ENCODE peak calls at places on chromosomes 6 and 20, in four cellular contexts. One of them, this sample, is unnamed.

GRCh38 chr6:47083586-47084047 is 41.5 kb upstream of the ADGRF1 start:
- DNase-seq in GM13976: no peak
- DNase-seq in Panc1: no peak
- DNase-seq in fibroblast of pulmonary artery: peak
- DNase-seq in this sample: no peak

GRCh38 chr6:140480852-140481251 is 1106.4 kb upstream of the CITED2 start:
- DNase-seq in GM13976: no peak
- DNase-seq in fibroblast of pulmonary artery: peak
- DNase-seq in Panc1: no peak
- DNase-seq in this sample: no peak

GRCh38 chr6:68054776-68055175 is 580.3 kb upstream of the ADGRB3 start:
- DNase-seq in fibroblast of pulmonary artery: peak
- DNase-seq in GM13976: no peak
- DNase-seq in Panc1: no peak
- DNase-seq in this sample: no peak

GRCh38 chr6:34273242-34273805 is 24.5 kb upstream of the SMIM29 start:
- DNase-seq in Panc1: no peak
- DNase-seq in fibroblast of pulmonary artery: peak
- DNase-seq in GM13976: peak
- DNase-seq in this sample: no peak

GRCh38 chr6:25174678-25175077 is 104.5 kb upstream of the CARMIL1 start:
- DNase-seq in GM13976: no peak
- DNase-seq in fibroblast of pulmonary artery: no peak
- DNase-seq in Panc1: no peak
- DNase-seq in this sample: no peak

GRCh38 chr6:35370124-35370741 is 27.9 kb downstream of the PPARD start:
- DNase-seq in Panc1: no peak
- DNase-seq in GM13976: peak
- DNase-seq in fibroblast of pulmonary artery: peak
- DNase-seq in this sample: peak

GRCh38 chr6:138428943-138429616 is 25.1 kb downstream of the HEBP2 start:
- DNase-seq in fibroblast of pulmonary artery: peak
- DNase-seq in Panc1: no peak
- DNase-seq in GM13976: peak
- DNase-seq in this sample: no peak

GRCh38 chr6:209432-210103 is 82.7 kb upstream of the DUSP22 start:
- DNase-seq in fibroblast of pulmonary artery: no peak
- DNase-seq in Panc1: no peak
- DNase-seq in GM13976: peak
- DNase-seq in this sample: no peak

GRCh38 chr20:33883164-33883563 is 72.0 kb downstream of the CHMP4B start:
- DNase-seq in fibroblast of pulmonary artery: no peak
- DNase-seq in GM13976: peak
- DNase-seq in Panc1: no peak
- DNase-seq in this sample: no peak

GRCh38 chr6:11174245-11174616 is 58.2 kb downstream of the NEDD9 start:
- DNase-seq in fibroblast of pulmonary artery: no peak
- DNase-seq in GM13976: no peak
- DNase-seq in Panc1: no peak
- DNase-seq in this sample: no peak

GRCh38 chr6:16621002-16621401 is 140.3 kb downstream of the ATXN1 start:
- DNase-seq in fibroblast of pulmonary artery: no peak
- DNase-seq in Panc1: no peak
- DNase-seq in GM13976: no peak
- DNase-seq in this sample: no peak

GRCh38 chr6:28673800-28674671 is 148.4 kb downstream of the GPX5 start:
- DNase-seq in GM13976: peak
- DNase-seq in fibroblast of pulmonary artery: peak
- DNase-seq in Panc1: no peak
- DNase-seq in this sample: no peak

GRCh38 chr6:73340048-73340447 is 14.0 kb downstream of the DPPA5 start:
- DNase-seq in Panc1: no peak
- DNase-seq in fibroblast of pulmonary artery: no peak
- DNase-seq in GM13976: no peak
- DNase-seq in this sample: no peak

GRCh38 chr6:1605822-1606532 is 3.7 kb upstream of the FOXC1 start:
- DNase-seq in Panc1: no peak
- DNase-seq in GM13976: no peak
- DNase-seq in fibroblast of pulmonary artery: no peak
- DNase-seq in this sample: no peak

GRCh38 chr20:38890497-38890818 is 35.8 kb upstream of the FAM83D start:
- DNase-seq in GM13976: peak
- DNase-seq in Panc1: no peak
- DNase-seq in fibroblast of pulmonary artery: no peak
- DNase-seq in this sample: no peak

GRCh38 chr6:16346831-16347230 is 108.4 kb downstream of the GMPR start:
- DNase-seq in Panc1: no peak
- DNase-seq in fibroblast of pulmonary artery: no peak
- DNase-seq in GM13976: no peak
- DNase-seq in this sample: no peak

GRCh38 chr6:142883011-142883410 is 62.0 kb downstream of the HIVEP2 start:
- DNase-seq in fibroblast of pulmonary artery: peak
- DNase-seq in Panc1: no peak
- DNase-seq in GM13976: no peak
- DNase-seq in this sample: no peak

GRCh38 chr6:131258816-131259476 is 123.7 kb downstream of the AKAP7 start:
- DNase-seq in GM13976: no peak
- DNase-seq in fibroblast of pulmonary artery: peak
- DNase-seq in Panc1: no peak
- DNase-seq in this sample: no peak

GRCh38 chr6:127436578-127437110 is 22.5 kb downstream of the KIAA0408 start:
- DNase-seq in fibroblast of pulmonary artery: no peak
- DNase-seq in GM13976: no peak
- DNase-seq in Panc1: no peak
- DNase-seq in this sample: no peak

GRCh38 chr6:129368076-129368475 is 341.9 kb downstream of the ARHGAP18 start:
- DNase-seq in GM13976: no peak
- DNase-seq in Panc1: no peak
- DNase-seq in fibroblast of pulmonary artery: no peak
- DNase-seq in this sample: no peak

GRCh38 chr6:80523531-80523970 is 417.1 kb downstream of the BCKDHB start:
- DNase-seq in fibroblast of pulmonary artery: peak
- DNase-seq in Panc1: no peak
- DNase-seq in GM13976: no peak
- DNase-seq in this sample: no peak

GRCh38 chr6:1575213-1576041 is 34.3 kb upstream of the FOXC1 start:
- DNase-seq in GM13976: no peak
- DNase-seq in fibroblast of pulmonary artery: peak
- DNase-seq in Panc1: no peak
- DNase-seq in this sample: no peak

GRCh38 chr20:32511358-32512046 is 73.6 kb downstream of the NOL4L start:
- DNase-seq in Panc1: no peak
- DNase-seq in GM13976: no peak
- DNase-seq in fibroblast of pulmonary artery: no peak
- DNase-seq in this sample: no peak

GRCh38 chr20:25669826-25670422 is 26.7 kb downstream of the ZNF337 start:
- DNase-seq in Panc1: no peak
- DNase-seq in fibroblast of pulmonary artery: peak
- DNase-seq in GM13976: no peak
- DNase-seq in this sample: no peak
- TF ChIP-seq CTCF in Panc1: no peak
- TF ChIP-seq CTCF in fibroblast of pulmonary artery: no peak
- TF ChIP-seq CTCF in GM13976: no peak
- TF ChIP-seq CTCF in this sample: no peak

DNA sequence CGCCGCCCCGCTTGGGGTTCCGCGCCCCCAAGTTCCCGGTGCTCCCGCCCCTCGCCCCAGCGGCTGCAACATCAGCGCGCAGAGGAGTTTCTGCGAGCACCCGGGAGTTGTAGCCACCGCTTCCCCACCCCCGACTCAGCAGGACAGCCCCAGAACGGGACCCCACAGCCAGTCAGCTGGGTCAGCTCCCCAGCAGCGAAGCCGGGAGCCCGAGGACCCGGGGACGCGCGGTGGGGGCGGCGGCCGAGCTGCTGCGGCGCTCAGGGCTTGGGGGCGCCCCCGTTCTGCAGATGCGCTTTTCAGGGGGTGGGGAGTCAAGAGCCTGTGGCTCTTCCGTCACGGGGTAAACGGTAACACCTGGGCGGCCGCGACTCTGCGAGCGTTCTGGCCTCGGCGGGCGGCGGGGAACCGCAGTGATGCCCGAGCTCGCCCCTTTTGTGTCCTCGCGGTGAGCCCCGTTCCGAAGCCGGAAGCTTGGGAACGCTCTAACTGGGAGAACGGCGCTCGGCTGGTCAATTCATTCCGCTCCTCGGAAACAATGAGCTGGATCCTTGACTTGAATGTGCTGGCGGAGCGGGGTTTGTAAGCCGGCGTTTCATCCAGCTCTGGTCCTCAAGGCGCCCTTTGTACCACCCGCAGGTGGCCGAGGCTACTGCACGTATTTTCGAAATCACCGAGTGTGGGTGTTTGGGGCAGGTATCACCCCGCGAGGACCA is 775 bp downstream of the PLEKHG1 start:
- DNase-seq in Panc1: peak
- DNase-seq in fibroblast of pulmonary artery: peak
- DNase-seq in GM13976: peak
- DNase-seq in this sample: no peak
- TF ChIP-seq CTCF in Panc1: peak
- TF ChIP-seq CTCF in fibroblast of pulmonary artery: peak
- TF ChIP-seq CTCF in GM13976: peak
- TF ChIP-seq CTCF in this sample: peak

GRCh38 chr20:37521091-37521771 is at the start of gene NNAT:
- DNase-seq in GM13976: peak
- DNase-seq in fibroblast of pulmonary artery: no peak
- DNase-seq in Panc1: no peak
- DNase-seq in this sample: no peak

GRCh38 chr20:37518059-37518458 is 3.0 kb upstream of the NNAT start:
- DNase-seq in Panc1: no peak
- DNase-seq in fibroblast of pulmonary artery: no peak
- DNase-seq in GM13976: no peak
- DNase-seq in this sample: no peak

GRCh38 chr20:37518606-37519507 is 2.2 kb upstream of the NNAT start:
- DNase-seq in fibroblast of pulmonary artery: no peak
- DNase-seq in Panc1: no peak
- DNase-seq in GM13976: no peak
- DNase-seq in this sample: no peak

GRCh38 chr20:37520417-37520751 is 666 bp upstream of the NNAT start:
- DNase-seq in Panc1: no peak
- DNase-seq in fibroblast of pulmonary artery: no peak
- DNase-seq in GM13976: no peak
- DNase-seq in this sample: no peak

DNA sequence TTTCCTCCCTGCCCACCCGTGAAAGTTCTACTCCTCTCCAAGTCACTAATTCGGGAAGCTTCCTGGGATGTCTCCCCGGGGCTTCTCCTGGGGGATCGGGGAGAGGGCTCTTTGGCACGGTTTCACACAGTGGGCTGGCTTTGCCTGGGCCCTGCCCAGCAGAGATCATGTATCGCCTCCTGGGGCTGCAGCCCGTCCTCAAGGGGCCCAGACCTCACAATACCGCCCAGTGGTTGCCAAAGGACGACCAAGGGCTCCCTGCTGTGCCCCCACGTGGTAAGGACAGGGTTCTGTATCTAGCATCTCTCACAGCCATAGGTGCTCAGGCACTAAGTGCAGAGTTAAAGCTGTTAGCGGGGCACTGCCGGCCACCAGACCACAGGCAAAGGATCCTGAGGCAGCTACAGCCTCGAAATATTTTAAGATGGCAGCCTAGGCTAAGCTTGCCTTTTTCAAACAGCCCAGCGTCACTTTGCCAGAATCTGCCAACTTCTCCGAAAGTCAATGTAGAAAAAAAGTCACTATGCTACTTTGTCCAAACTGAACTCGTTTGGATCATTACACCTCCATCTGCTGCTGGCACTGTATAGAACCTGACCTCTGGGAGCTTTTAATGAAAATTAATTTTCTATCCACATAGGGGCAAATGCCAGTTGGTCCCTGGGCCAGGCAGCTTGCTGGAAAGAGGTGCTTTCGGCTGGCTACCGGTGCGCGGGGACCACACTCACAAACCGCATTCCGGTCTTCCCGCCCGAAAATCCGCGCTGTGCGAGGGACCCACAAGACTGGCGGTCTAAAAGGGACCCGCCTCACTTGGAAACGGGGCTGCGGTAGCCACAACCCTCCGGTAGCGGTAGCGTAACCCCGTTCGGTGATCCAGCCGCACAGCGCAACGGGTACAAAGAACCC is 1.3 kb upstream of the NNAT start:
- DNase-seq in fibroblast of pulmonary artery: no peak
- DNase-seq in GM13976: peak
- DNase-seq in Panc1: no peak
- DNase-seq in this sample: no peak
- TF ChIP-seq CTCF in fibroblast of pulmonary artery: no peak
- TF ChIP-seq CTCF in GM13976: no peak
- TF ChIP-seq CTCF in Panc1: no peak
- TF ChIP-seq CTCF in this sample: no peak

GRCh38 chr20:50152394-50153152 is 950 bp downstream of the PEDS1 start:
- DNase-seq in Panc1: no peak
- DNase-seq in GM13976: no peak
- DNase-seq in fibroblast of pulmonary artery: no peak
- DNase-seq in this sample: no peak
- TF ChIP-seq CTCF in Panc1: no peak
- TF ChIP-seq CTCF in GM13976: peak
- TF ChIP-seq CTCF in fibroblast of pulmonary artery: no peak
- TF ChIP-seq CTCF in this sample: no peak

GRCh38 chr6:22418714-22419113 is 121.9 kb upstream of the PRL start:
- DNase-seq in GM13976: no peak
- DNase-seq in fibroblast of pulmonary artery: no peak
- DNase-seq in Panc1: no peak
- DNase-seq in this sample: no peak

GRCh38 chr6:22409487-22409886 is 112.7 kb upstream of the PRL start:
- DNase-seq in GM13976: no peak
- DNase-seq in Panc1: no peak
- DNase-seq in fibroblast of pulmonary artery: no peak
- DNase-seq in this sample: no peak

GRCh38 chr6:22412994-22413393 is 116.2 kb upstream of the PRL start:
- DNase-seq in Panc1: no peak
- DNase-seq in GM13976: no peak
- DNase-seq in fibroblast of pulmonary artery: no peak
- DNase-seq in this sample: no peak

GRCh38 chr6:22411408-22412105 is 114.7 kb upstream of the PRL start:
- DNase-seq in Panc1: no peak
- DNase-seq in fibroblast of pulmonary artery: peak
- DNase-seq in GM13976: no peak
- DNase-seq in this sample: no peak

GRCh38 chr6:22413681-22414305 is 117.0 kb upstream of the PRL start:
- DNase-seq in fibroblast of pulmonary artery: peak
- DNase-seq in Panc1: no peak
- DNase-seq in GM13976: no peak
- DNase-seq in this sample: no peak
- TF ChIP-seq CTCF in fibroblast of pulmonary artery: peak
- TF ChIP-seq CTCF in Panc1: no peak
- TF ChIP-seq CTCF in GM13976: no peak
- TF ChIP-seq CTCF in this sample: no peak

GRCh38 chr6:114327074-114327473 is 15.7 kb downstream of the HS3ST5 start:
- DNase-seq in Panc1: no peak
- DNase-seq in GM13976: no peak
- DNase-seq in fibroblast of pulmonary artery: no peak
- DNase-seq in this sample: no peak
- TF ChIP-seq CTCF in Panc1: no peak
- TF ChIP-seq CTCF in GM13976: no peak
- TF ChIP-seq CTCF in fibroblast of pulmonary artery: no peak
- TF ChIP-seq CTCF in this sample: no peak

DNA sequence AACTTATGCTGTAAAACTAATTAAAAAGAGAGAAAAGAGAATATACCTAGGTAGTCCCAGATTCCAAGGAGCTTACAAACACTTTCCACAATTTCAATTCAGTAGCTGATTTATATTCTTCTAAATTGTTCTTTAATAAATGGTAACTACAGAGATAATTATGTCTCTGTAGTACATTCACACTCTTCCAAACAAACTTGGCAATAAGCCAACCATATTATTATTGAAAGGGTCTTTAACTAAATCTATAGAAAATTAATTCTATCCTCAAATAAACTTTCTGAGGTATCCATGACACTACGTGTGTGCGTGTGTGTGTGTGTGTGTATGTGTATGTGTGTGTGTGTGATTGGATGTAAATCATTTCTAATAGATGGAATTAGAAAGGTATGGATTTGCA is 217.4 kb upstream of the EYS start:
- DNase-seq in GM13976: no peak
- DNase-seq in Panc1: no peak
- DNase-seq in fibroblast of pulmonary artery: no peak
- DNase-seq in this sample: no peak
- TF ChIP-seq CTCF in GM13976: no peak
- TF ChIP-seq CTCF in Panc1: no peak
- TF ChIP-seq CTCF in fibroblast of pulmonary artery: no peak
- TF ChIP-seq CTCF in this sample: no peak

This sample was measured in CD14-positive monocyte.